ENCODE peak calls at places on chromosome 4, in nine cellular contexts. One of them, this sample, is unnamed. For H3K27me3, the result is how much of the 10 kb centered on the place peaks cover.

GRCh38 chr4:159455675-159456235 is 352.9 kb downstream of the RAPGEF2 start:
- DNase-seq in CD4-positive, alpha-beta T cell: no peak
- DNase-seq in PC-3: peak
- DNase-seq in colonic mucosa: no peak
- DNase-seq in aorta: no peak
- DNase-seq in dorsolateral prefrontal cortex: no peak
- DNase-seq in transverse colon: no peak
- DNase-seq in adipocyte: peak
- DNase-seq in left ventricle myocardium inferior: no peak
- DNase-seq in this sample: peak

GRCh38 chr4:137530176-137530575 is 2.1 kb downstream of the PCDH18 start:
- DNase-seq in dorsolateral prefrontal cortex: no peak
- DNase-seq in aorta: no peak
- DNase-seq in CD4-positive, alpha-beta T cell: no peak
- DNase-seq in left ventricle myocardium inferior: no peak
- DNase-seq in transverse colon: no peak
- DNase-seq in PC-3: no peak
- DNase-seq in colonic mucosa: no peak
- DNase-seq in adipocyte: peak
- DNase-seq in this sample: peak

GRCh38 chr4:37745946-37746345 is 59.8 kb upstream of the RELL1 start:
- DNase-seq in left ventricle myocardium inferior: no peak
- DNase-seq in adipocyte: peak
- DNase-seq in dorsolateral prefrontal cortex: no peak
- DNase-seq in colonic mucosa: no peak
- DNase-seq in PC-3: no peak
- DNase-seq in aorta: no peak
- DNase-seq in CD4-positive, alpha-beta T cell: no peak
- DNase-seq in transverse colon: no peak
- DNase-seq in this sample: no peak

GRCh38 chr4:82696117-82696516 is 102.5 kb downstream of the SCD5 start:
- DNase-seq in transverse colon: no peak
- DNase-seq in aorta: no peak
- DNase-seq in PC-3: no peak
- DNase-seq in adipocyte: no peak
- DNase-seq in colonic mucosa: no peak
- DNase-seq in dorsolateral prefrontal cortex: no peak
- DNase-seq in CD4-positive, alpha-beta T cell: no peak
- DNase-seq in left ventricle myocardium inferior: no peak
- DNase-seq in this sample: no peak

GRCh38 chr4:101277661-101278060 is 69.7 kb downstream of the PPP3CA start:
- DNase-seq in CD4-positive, alpha-beta T cell: no peak
- DNase-seq in adipocyte: peak
- DNase-seq in dorsolateral prefrontal cortex: no peak
- DNase-seq in colonic mucosa: no peak
- DNase-seq in transverse colon: no peak
- DNase-seq in PC-3: peak
- DNase-seq in aorta: no peak
- DNase-seq in left ventricle myocardium inferior: no peak
- DNase-seq in this sample: peak

GRCh38 chr4:147198411-147199051 is 252.9 kb upstream of the TTC29 start:
- DNase-seq in PC-3: no peak
- DNase-seq in colonic mucosa: no peak
- DNase-seq in dorsolateral prefrontal cortex: no peak
- DNase-seq in adipocyte: peak
- DNase-seq in left ventricle myocardium inferior: no peak
- DNase-seq in aorta: no peak
- DNase-seq in CD4-positive, alpha-beta T cell: no peak
- DNase-seq in transverse colon: no peak
- DNase-seq in this sample: no peak

GRCh38 chr4:170243662-170244288 is 154.0 kb upstream of the AADAT start:
- DNase-seq in PC-3: no peak
- DNase-seq in left ventricle myocardium inferior: no peak
- DNase-seq in CD4-positive, alpha-beta T cell: no peak
- DNase-seq in transverse colon: no peak
- DNase-seq in colonic mucosa: no peak
- DNase-seq in dorsolateral prefrontal cortex: no peak
- DNase-seq in aorta: no peak
- DNase-seq in adipocyte: peak
- DNase-seq in this sample: no peak

GRCh38 chr4:78784255-78784654 is 8.1 kb downstream of the BMP2K start:
- DNase-seq in PC-3: no peak
- DNase-seq in dorsolateral prefrontal cortex: no peak
- DNase-seq in left ventricle myocardium inferior: no peak
- DNase-seq in adipocyte: peak
- DNase-seq in CD4-positive, alpha-beta T cell: no peak
- DNase-seq in aorta: no peak
- DNase-seq in colonic mucosa: no peak
- DNase-seq in transverse colon: no peak
- DNase-seq in this sample: peak

GRCh38 chr4:164821711-164822110 is 55.3 kb upstream of the APELA start:
- DNase-seq in PC-3: no peak
- DNase-seq in aorta: no peak
- DNase-seq in transverse colon: no peak
- DNase-seq in dorsolateral prefrontal cortex: no peak
- DNase-seq in colonic mucosa: no peak
- DNase-seq in CD4-positive, alpha-beta T cell: no peak
- DNase-seq in left ventricle myocardium inferior: no peak
- DNase-seq in adipocyte: no peak
- DNase-seq in this sample: no peak

GRCh38 chr4:160403066-160403465 is 1300.2 kb downstream of the RAPGEF2 start:
- DNase-seq in colonic mucosa: no peak
- DNase-seq in CD4-positive, alpha-beta T cell: no peak
- DNase-seq in dorsolateral prefrontal cortex: no peak
- DNase-seq in PC-3: no peak
- DNase-seq in left ventricle myocardium inferior: no peak
- DNase-seq in adipocyte: no peak
- DNase-seq in aorta: no peak
- DNase-seq in transverse colon: no peak
- DNase-seq in this sample: no peak

GRCh38 chr4:140969296-140969695 is 164.0 kb downstream of the RNF150 start:
- DNase-seq in dorsolateral prefrontal cortex: no peak
- DNase-seq in adipocyte: no peak
- DNase-seq in CD4-positive, alpha-beta T cell: no peak
- DNase-seq in PC-3: no peak
- DNase-seq in colonic mucosa: no peak
- DNase-seq in left ventricle myocardium inferior: no peak
- DNase-seq in transverse colon: no peak
- DNase-seq in aorta: no peak
- DNase-seq in this sample: no peak

GRCh38 chr4:159006202-159006601 is 96.7 kb upstream of the RAPGEF2 start:
- DNase-seq in colonic mucosa: peak
- DNase-seq in left ventricle myocardium inferior: no peak
- DNase-seq in aorta: no peak
- DNase-seq in dorsolateral prefrontal cortex: no peak
- DNase-seq in transverse colon: peak
- DNase-seq in PC-3: peak
- DNase-seq in CD4-positive, alpha-beta T cell: no peak
- DNase-seq in adipocyte: no peak
- DNase-seq in this sample: peak

GRCh38 chr4:169658970-169659735 is 38.8 kb downstream of the CLCN3 start:
- DNase-seq in colonic mucosa: no peak
- DNase-seq in transverse colon: no peak
- DNase-seq in adipocyte: peak
- DNase-seq in CD4-positive, alpha-beta T cell: no peak
- DNase-seq in left ventricle myocardium inferior: no peak
- DNase-seq in dorsolateral prefrontal cortex: no peak
- DNase-seq in PC-3: peak
- DNase-seq in aorta: no peak
- DNase-seq in this sample: peak

GRCh38 chr4:183503497-183504063 is 1.3 kb upstream of the ING2 start:
- DNase-seq in PC-3: peak
- DNase-seq in aorta: no peak
- DNase-seq in colonic mucosa: no peak
- DNase-seq in dorsolateral prefrontal cortex: peak
- DNase-seq in left ventricle myocardium inferior: no peak
- DNase-seq in CD4-positive, alpha-beta T cell: no peak
- DNase-seq in adipocyte: peak
- DNase-seq in transverse colon: no peak
- DNase-seq in this sample: no peak

GRCh38 chr4:23268072-23268771 is 575.5 kb downstream of the GBA3 start:
- DNase-seq in CD4-positive, alpha-beta T cell: no peak
- DNase-seq in left ventricle myocardium inferior: no peak
- DNase-seq in PC-3: no peak
- DNase-seq in colonic mucosa: no peak
- DNase-seq in dorsolateral prefrontal cortex: no peak
- DNase-seq in adipocyte: no peak
- DNase-seq in transverse colon: no peak
- DNase-seq in aorta: no peak
- DNase-seq in this sample: no peak

GRCh38 chr4:40046311-40046980 is 10.2 kb upstream of the N4BP2 start:
- DNase-seq in transverse colon: peak
- DNase-seq in PC-3: peak
- DNase-seq in CD4-positive, alpha-beta T cell: no peak
- DNase-seq in aorta: no peak
- DNase-seq in left ventricle myocardium inferior: no peak
- DNase-seq in colonic mucosa: peak
- DNase-seq in dorsolateral prefrontal cortex: no peak
- DNase-seq in adipocyte: peak
- DNase-seq in this sample: peak

GRCh38 chr4:168275836-168276235 is 42.7 kb downstream of the DDX60 start:
- DNase-seq in PC-3: no peak
- DNase-seq in transverse colon: no peak
- DNase-seq in colonic mucosa: no peak
- DNase-seq in left ventricle myocardium inferior: no peak
- DNase-seq in adipocyte: no peak
- DNase-seq in dorsolateral prefrontal cortex: no peak
- DNase-seq in aorta: no peak
- DNase-seq in CD4-positive, alpha-beta T cell: no peak
- DNase-seq in this sample: no peak

GRCh38 chr4:168274871-168275270 is 43.7 kb downstream of the DDX60 start:
- DNase-seq in CD4-positive, alpha-beta T cell: no peak
- DNase-seq in PC-3: no peak
- DNase-seq in left ventricle myocardium inferior: no peak
- DNase-seq in aorta: no peak
- DNase-seq in adipocyte: no peak
- DNase-seq in colonic mucosa: no peak
- DNase-seq in dorsolateral prefrontal cortex: no peak
- DNase-seq in transverse colon: no peak
- DNase-seq in this sample: no peak

GRCh38 chr4:168269879-168270278 is 48.7 kb downstream of the DDX60 start:
- DNase-seq in transverse colon: no peak
- DNase-seq in adipocyte: no peak
- DNase-seq in CD4-positive, alpha-beta T cell: no peak
- DNase-seq in dorsolateral prefrontal cortex: no peak
- DNase-seq in aorta: no peak
- DNase-seq in PC-3: no peak
- DNase-seq in left ventricle myocardium inferior: peak
- DNase-seq in colonic mucosa: no peak
- DNase-seq in this sample: no peak

GRCh38 chr4:168273838-168274237 is 44.7 kb downstream of the DDX60 start:
- DNase-seq in adipocyte: no peak
- DNase-seq in transverse colon: no peak
- DNase-seq in aorta: no peak
- DNase-seq in colonic mucosa: no peak
- DNase-seq in dorsolateral prefrontal cortex: no peak
- DNase-seq in CD4-positive, alpha-beta T cell: no peak
- DNase-seq in PC-3: peak
- DNase-seq in left ventricle myocardium inferior: no peak
- DNase-seq in this sample: peak

GRCh38 chr4:168272488-168272887 is 46.1 kb downstream of the DDX60 start:
- DNase-seq in CD4-positive, alpha-beta T cell: no peak
- DNase-seq in aorta: no peak
- DNase-seq in colonic mucosa: no peak
- DNase-seq in dorsolateral prefrontal cortex: no peak
- DNase-seq in adipocyte: no peak
- DNase-seq in left ventricle myocardium inferior: no peak
- DNase-seq in transverse colon: no peak
- DNase-seq in PC-3: no peak
- DNase-seq in this sample: no peak
- H3K27me3 ChIP-seq in CD4-positive, alpha-beta T cell: under half
- H3K27me3 ChIP-seq in aorta: under half
- H3K27me3 ChIP-seq in colonic mucosa: under half
- H3K27me3 ChIP-seq in dorsolateral prefrontal cortex: under half
- H3K27me3 ChIP-seq in adipocyte: under half
- H3K27me3 ChIP-seq in left ventricle myocardium inferior: under half
- H3K27me3 ChIP-seq in transverse colon: under half
- H3K27me3 ChIP-seq in PC-3: under half
- H3K27me3 ChIP-seq in this sample: under half

GRCh38 chr4:15793506-15794363 is 15.6 kb downstream of the CD38 start:
- DNase-seq in left ventricle myocardium inferior: no peak
- DNase-seq in aorta: no peak
- DNase-seq in transverse colon: no peak
- DNase-seq in colonic mucosa: no peak
- DNase-seq in adipocyte: no peak
- DNase-seq in CD4-positive, alpha-beta T cell: no peak
- DNase-seq in dorsolateral prefrontal cortex: no peak
- DNase-seq in PC-3: no peak
- DNase-seq in this sample: no peak
- H3K27me3 ChIP-seq in left ventricle myocardium inferior: under half
- H3K27me3 ChIP-seq in aorta: under half
- H3K27me3 ChIP-seq in transverse colon: under half
- H3K27me3 ChIP-seq in colonic mucosa: under half
- H3K27me3 ChIP-seq in adipocyte: under half
- H3K27me3 ChIP-seq in CD4-positive, alpha-beta T cell: under half
- H3K27me3 ChIP-seq in dorsolateral prefrontal cortex: under half
- H3K27me3 ChIP-seq in PC-3: under half
- H3K27me3 ChIP-seq in this sample: under half

GRCh38 chr4:3481113-3481531 is 18.0 kb downstream of the DOK7 start:
- DNase-seq in transverse colon: no peak
- DNase-seq in colonic mucosa: no peak
- DNase-seq in PC-3: no peak
- DNase-seq in CD4-positive, alpha-beta T cell: no peak
- DNase-seq in adipocyte: no peak
- DNase-seq in left ventricle myocardium inferior: no peak
- DNase-seq in aorta: no peak
- DNase-seq in dorsolateral prefrontal cortex: no peak
- DNase-seq in this sample: no peak
- H3K27me3 ChIP-seq in transverse colon: half or more
- H3K27me3 ChIP-seq in colonic mucosa: under half
- H3K27me3 ChIP-seq in PC-3: under half
- H3K27me3 ChIP-seq in CD4-positive, alpha-beta T cell: under half
- H3K27me3 ChIP-seq in adipocyte: under half
- H3K27me3 ChIP-seq in left ventricle myocardium inferior: half or more
- H3K27me3 ChIP-seq in aorta: under half
- H3K27me3 ChIP-seq in dorsolateral prefrontal cortex: under half
- H3K27me3 ChIP-seq in this sample: under half

GRCh38 chr4:9867746-9868425 is 86.5 kb downstream of the DRD5 start:
- DNase-seq in CD4-positive, alpha-beta T cell: no peak
- DNase-seq in colonic mucosa: no peak
- DNase-seq in aorta: no peak
- DNase-seq in transverse colon: no peak
- DNase-seq in adipocyte: no peak
- DNase-seq in PC-3: no peak
- DNase-seq in left ventricle myocardium inferior: no peak
- DNase-seq in dorsolateral prefrontal cortex: no peak
- DNase-seq in this sample: no peak

GRCh38 chr4:9870165-9870564 is 88.7 kb downstream of the DRD5 start:
- DNase-seq in colonic mucosa: no peak
- DNase-seq in PC-3: no peak
- DNase-seq in aorta: no peak
- DNase-seq in adipocyte: no peak
- DNase-seq in dorsolateral prefrontal cortex: no peak
- DNase-seq in CD4-positive, alpha-beta T cell: no peak
- DNase-seq in transverse colon: no peak
- DNase-seq in left ventricle myocardium inferior: no peak
- DNase-seq in this sample: no peak

GRCh38 chr4:9861561-9861960 is 80.1 kb downstream of the DRD5 start:
- DNase-seq in CD4-positive, alpha-beta T cell: no peak
- DNase-seq in aorta: no peak
- DNase-seq in left ventricle myocardium inferior: no peak
- DNase-seq in transverse colon: no peak
- DNase-seq in adipocyte: no peak
- DNase-seq in dorsolateral prefrontal cortex: no peak
- DNase-seq in colonic mucosa: no peak
- DNase-seq in PC-3: no peak
- DNase-seq in this sample: no peak

GRCh38 chr4:9866931-9867330 is 85.5 kb downstream of the DRD5 start:
- DNase-seq in transverse colon: no peak
- DNase-seq in adipocyte: no peak
- DNase-seq in left ventricle myocardium inferior: no peak
- DNase-seq in PC-3: no peak
- DNase-seq in colonic mucosa: no peak
- DNase-seq in aorta: no peak
- DNase-seq in CD4-positive, alpha-beta T cell: no peak
- DNase-seq in dorsolateral prefrontal cortex: no peak
- DNase-seq in this sample: no peak
- H3K27me3 ChIP-seq in transverse colon: under half
- H3K27me3 ChIP-seq in adipocyte: under half
- H3K27me3 ChIP-seq in left ventricle myocardium inferior: under half
- H3K27me3 ChIP-seq in PC-3: under half
- H3K27me3 ChIP-seq in colonic mucosa: under half
- H3K27me3 ChIP-seq in aorta: under half
- H3K27me3 ChIP-seq in CD4-positive, alpha-beta T cell: under half
- H3K27me3 ChIP-seq in dorsolateral prefrontal cortex: under half
- H3K27me3 ChIP-seq in this sample: under half

This sample was measured in brain microvascular endothelial cell.